ENCODE peak calls at places on chromosomes 11 and 22, in four cellular contexts. One of them, this sample, is unnamed. For H3K36me3, the result is how much of the 10 kb centered on the place peaks cover.

GRCh38 chr11:129939510-129939909 is 44.1 kb upstream of the NFRKB start:
- DNase-seq in neural progenitor cell: no peak
- DNase-seq in sigmoid colon: no peak
- DNase-seq in transverse colon: no peak
- DNase-seq in this sample: no peak

GRCh38 chr11:98728421-98728820 is 292.3 kb upstream of the CNTN5 start:
- DNase-seq in neural progenitor cell: no peak
- DNase-seq in transverse colon: no peak
- DNase-seq in sigmoid colon: no peak
- DNase-seq in this sample: no peak

GRCh38 chr22:26922804-26923203 is 265.4 kb downstream of the MIAT start:
- DNase-seq in transverse colon: no peak
- DNase-seq in neural progenitor cell: peak
- DNase-seq in sigmoid colon: no peak
- DNase-seq in this sample: no peak

GRCh38 chr22:46537221-46537945 is at the start of gene CELSR1:
- DNase-seq in transverse colon: peak
- DNase-seq in neural progenitor cell: peak
- DNase-seq in sigmoid colon: no peak
- DNase-seq in this sample: no peak

GRCh38 chr11:76170473-76170872 is 35.8 kb downstream of the WNT11 start:
- DNase-seq in sigmoid colon: no peak
- DNase-seq in transverse colon: no peak
- DNase-seq in neural progenitor cell: no peak
- DNase-seq in this sample: no peak

GRCh38 chr22:22210889-22211833 is 33.4 kb upstream of the VPREB1 start:
- DNase-seq in transverse colon: no peak
- DNase-seq in sigmoid colon: no peak
- DNase-seq in neural progenitor cell: no peak
- DNase-seq in this sample: no peak

GRCh38 chr22:30806391-30806861 is 111.8 kb downstream of the OSBP2 start:
- DNase-seq in transverse colon: no peak
- DNase-seq in neural progenitor cell: peak
- DNase-seq in sigmoid colon: no peak
- DNase-seq in this sample: peak

GRCh38 chr11:70067036-70067435 is 11.1 kb upstream of the ANO1 start:
- DNase-seq in neural progenitor cell: no peak
- DNase-seq in sigmoid colon: peak
- DNase-seq in transverse colon: no peak
- DNase-seq in this sample: no peak

GRCh38 chr11:123549901-123550619 is 104.4 kb downstream of the SCN3B start:
- DNase-seq in sigmoid colon: no peak
- DNase-seq in transverse colon: no peak
- DNase-seq in neural progenitor cell: no peak
- DNase-seq in this sample: peak

GRCh38 chr22:37848587-37849088 is 581 bp upstream of the EIF3L start:
- DNase-seq in neural progenitor cell: peak
- DNase-seq in sigmoid colon: no peak
- DNase-seq in transverse colon: no peak
- DNase-seq in this sample: no peak

GRCh38 chr11:1829039-1829820 is 5.6 kb upstream of the SYT8 start:
- DNase-seq in neural progenitor cell: no peak
- DNase-seq in transverse colon: no peak
- DNase-seq in sigmoid colon: no peak
- DNase-seq in this sample: peak

GRCh38 chr11:33160147-33160546 is 1.1 kb downstream of the CSTF3 start:
- DNase-seq in transverse colon: no peak
- DNase-seq in sigmoid colon: no peak
- DNase-seq in neural progenitor cell: peak
- DNase-seq in this sample: peak

GRCh38 chr11:27200779-27201453 is 160.3 kb downstream of the BBOX1 start:
- DNase-seq in transverse colon: no peak
- DNase-seq in sigmoid colon: no peak
- DNase-seq in neural progenitor cell: no peak
- DNase-seq in this sample: no peak

GRCh38 chr11:103055174-103055890 is 36.6 kb downstream of the DCUN1D5 start:
- DNase-seq in sigmoid colon: no peak
- DNase-seq in transverse colon: no peak
- DNase-seq in neural progenitor cell: peak
- DNase-seq in this sample: peak

GRCh38 chr22:19761022-19761499 is 483 bp downstream of the TBX1 start:
- DNase-seq in neural progenitor cell: peak
- DNase-seq in sigmoid colon: no peak
- DNase-seq in transverse colon: no peak
- DNase-seq in this sample: no peak
- H3K4me3 ChIP-seq in neural progenitor cell: peak
- H3K4me3 ChIP-seq in sigmoid colon: no peak
- H3K4me3 ChIP-seq in transverse colon: peak
- H3K4me3 ChIP-seq in this sample: peak

GRCh38 chr11:73333173-73333572 is 25.1 kb downstream of the ARHGEF17 start:
- DNase-seq in transverse colon: no peak
- DNase-seq in sigmoid colon: no peak
- DNase-seq in neural progenitor cell: no peak
- DNase-seq in this sample: no peak

GRCh38 chr11:73331138-73331916 is 23.3 kb downstream of the ARHGEF17 start:
- DNase-seq in neural progenitor cell: peak
- DNase-seq in sigmoid colon: no peak
- DNase-seq in transverse colon: no peak
- DNase-seq in this sample: peak

GRCh38 chr11:73333626-73334199 is 25.6 kb downstream of the ARHGEF17 start:
- DNase-seq in neural progenitor cell: no peak
- DNase-seq in sigmoid colon: no peak
- DNase-seq in transverse colon: no peak
- DNase-seq in this sample: no peak

GRCh38 chr11:73327812-73328364 is 19.8 kb downstream of the ARHGEF17 start:
- DNase-seq in transverse colon: no peak
- DNase-seq in sigmoid colon: no peak
- DNase-seq in neural progenitor cell: no peak
- DNase-seq in this sample: no peak

DNA sequence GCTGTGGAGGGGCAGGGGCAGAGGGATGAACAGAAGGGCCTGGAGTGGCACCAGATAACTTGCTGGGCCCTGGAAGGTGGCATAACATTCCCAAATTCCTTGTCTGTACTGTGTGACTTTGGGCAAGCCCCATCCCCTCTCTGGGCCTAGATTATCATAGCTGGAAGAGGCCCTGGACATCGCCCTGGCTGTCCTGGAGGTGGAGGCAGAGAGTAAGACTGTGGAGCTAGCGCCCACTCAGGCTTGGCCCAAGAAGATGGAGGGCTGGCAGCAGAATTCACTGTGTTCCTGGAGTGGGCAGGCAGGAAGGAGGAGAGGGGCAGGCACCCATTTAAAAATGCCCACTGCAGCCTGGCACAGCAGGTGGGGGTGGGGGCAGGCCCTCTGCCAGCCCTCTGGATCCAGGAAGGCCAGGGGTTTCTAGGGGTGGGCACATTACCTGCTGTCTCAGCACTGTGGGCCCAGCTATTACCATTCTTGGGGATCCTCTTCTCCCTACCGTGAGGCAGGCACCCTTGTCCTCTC is 22.6 kb downstream of the ARHGEF17 start:
- DNase-seq in sigmoid colon: no peak
- DNase-seq in neural progenitor cell: peak
- DNase-seq in transverse colon: no peak
- DNase-seq in this sample: peak
- TF ChIP-seq CTCF in sigmoid colon: peak
- TF ChIP-seq CTCF in neural progenitor cell: peak
- TF ChIP-seq CTCF in transverse colon: no peak
- TF ChIP-seq CTCF in this sample: peak

GRCh38 chr11:118396097-118396501 is 5.3 kb upstream of the ATP5MG start:
- DNase-seq in neural progenitor cell: no peak
- DNase-seq in transverse colon: no peak
- DNase-seq in sigmoid colon: no peak
- DNase-seq in this sample: no peak
- H3K36me3 ChIP-seq in neural progenitor cell: under half
- H3K36me3 ChIP-seq in transverse colon: half or more
- H3K36me3 ChIP-seq in sigmoid colon: half or more
- H3K36me3 ChIP-seq in this sample: under half

DNA sequence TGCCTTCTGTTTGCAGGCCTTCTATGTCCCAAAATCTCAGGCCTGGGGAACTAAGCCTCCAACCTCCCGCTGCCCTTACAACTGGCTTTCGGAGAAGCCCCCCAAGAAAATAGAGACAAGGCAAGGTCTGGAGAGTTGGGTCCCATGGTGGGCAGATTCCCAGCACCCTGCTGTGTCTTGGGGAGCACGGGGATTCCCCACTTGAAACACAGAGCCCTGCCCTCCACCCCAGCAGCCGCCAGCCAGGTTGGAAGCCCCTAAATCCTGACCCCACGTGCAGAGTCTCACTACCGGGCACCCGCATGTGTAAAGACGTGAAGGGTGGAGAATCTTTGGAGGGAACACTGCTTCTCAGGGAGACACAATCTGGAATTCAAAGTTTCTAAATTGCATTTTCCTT is 221.1 kb downstream of the BRD1 start:
- DNase-seq in neural progenitor cell: no peak
- DNase-seq in transverse colon: no peak
- DNase-seq in sigmoid colon: no peak
- DNase-seq in this sample: no peak
- H3K4me3 ChIP-seq in neural progenitor cell: no peak
- H3K4me3 ChIP-seq in transverse colon: no peak
- H3K4me3 ChIP-seq in sigmoid colon: no peak
- H3K4me3 ChIP-seq in this sample: no peak

DNA sequence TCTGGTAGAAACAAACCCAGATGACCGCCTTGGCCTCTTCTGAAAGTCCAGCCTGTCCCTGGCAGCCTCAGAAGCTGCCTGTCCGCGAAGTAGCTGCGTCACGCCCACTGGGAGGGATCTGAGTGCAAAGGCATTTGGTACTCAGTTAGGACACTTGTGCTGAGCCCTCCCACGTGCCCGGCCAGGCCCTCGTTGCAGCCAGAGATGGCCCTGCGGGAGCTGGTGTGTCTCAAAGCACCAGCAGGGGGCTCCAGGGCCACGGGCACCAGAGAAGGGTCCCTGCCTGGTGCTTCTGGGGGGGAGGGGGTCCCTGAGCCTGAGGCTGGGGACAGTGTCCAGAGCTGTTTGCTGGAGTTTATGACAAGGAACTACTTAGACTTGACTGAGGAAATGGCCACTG is 5.8 kb downstream of the SELENOO start:
- DNase-seq in sigmoid colon: peak
- DNase-seq in neural progenitor cell: peak
- DNase-seq in transverse colon: peak
- DNase-seq in this sample: peak
- TF ChIP-seq CTCF in sigmoid colon: no peak
- TF ChIP-seq CTCF in neural progenitor cell: peak
- TF ChIP-seq CTCF in transverse colon: peak
- TF ChIP-seq CTCF in this sample: peak

DNA sequence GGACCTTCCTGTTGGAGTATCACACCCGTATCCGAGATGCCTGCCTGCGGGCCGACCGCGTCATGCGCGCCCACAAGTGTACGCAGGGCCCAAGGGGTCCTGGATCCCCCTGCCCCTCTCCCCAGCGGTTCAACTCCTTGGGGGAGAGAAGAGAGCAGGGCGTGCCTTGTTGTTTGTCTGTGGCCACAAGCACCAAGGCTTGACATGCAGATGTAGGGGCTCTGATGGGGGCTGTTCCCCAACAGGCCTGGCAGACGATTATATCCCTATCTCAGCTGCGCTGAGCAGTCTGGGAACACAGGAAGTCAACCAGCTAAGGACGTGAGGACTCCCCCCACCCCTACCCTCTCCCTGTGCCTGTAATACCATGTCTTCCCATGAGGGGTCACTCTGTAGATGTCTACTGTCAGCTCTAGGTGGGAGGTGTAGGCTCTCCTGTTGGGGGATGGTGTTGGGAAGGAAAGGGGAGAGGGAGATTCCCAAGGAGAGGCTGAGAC is 6.8 kb downstream of the CFL1 start:
- DNase-seq in neural progenitor cell: peak
- DNase-seq in sigmoid colon: no peak
- DNase-seq in transverse colon: no peak
- DNase-seq in this sample: no peak
- H3K36me3 ChIP-seq in neural progenitor cell: under half
- H3K36me3 ChIP-seq in sigmoid colon: half or more
- H3K36me3 ChIP-seq in transverse colon: under half
- H3K36me3 ChIP-seq in this sample: half or more

DNA sequence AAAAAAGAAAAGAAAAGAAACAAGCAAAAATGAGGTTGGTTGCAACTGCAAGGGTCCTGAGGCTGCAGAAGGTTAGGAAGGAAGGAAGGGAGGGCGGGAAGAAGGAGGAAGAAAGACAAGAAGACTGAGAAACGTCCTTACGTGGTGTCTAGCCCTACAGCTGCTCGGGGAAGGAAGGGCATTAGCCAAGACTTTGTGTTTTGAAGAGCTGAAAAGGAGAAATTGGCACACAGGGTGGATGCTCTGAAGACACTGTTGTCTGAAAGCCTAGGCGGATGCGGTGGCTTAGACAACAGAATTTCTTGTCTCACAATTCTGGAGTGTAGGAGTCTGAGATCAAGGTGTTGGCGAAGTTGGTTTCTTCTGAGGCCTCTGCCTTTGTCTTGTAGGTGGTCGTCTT is 60.7 kb downstream of the MCM5 start:
- DNase-seq in transverse colon: no peak
- DNase-seq in neural progenitor cell: no peak
- DNase-seq in sigmoid colon: no peak
- DNase-seq in this sample: no peak
- H3K4me3 ChIP-seq in transverse colon: no peak
- H3K4me3 ChIP-seq in neural progenitor cell: no peak
- H3K4me3 ChIP-seq in sigmoid colon: no peak
- H3K4me3 ChIP-seq in this sample: no peak

DNA sequence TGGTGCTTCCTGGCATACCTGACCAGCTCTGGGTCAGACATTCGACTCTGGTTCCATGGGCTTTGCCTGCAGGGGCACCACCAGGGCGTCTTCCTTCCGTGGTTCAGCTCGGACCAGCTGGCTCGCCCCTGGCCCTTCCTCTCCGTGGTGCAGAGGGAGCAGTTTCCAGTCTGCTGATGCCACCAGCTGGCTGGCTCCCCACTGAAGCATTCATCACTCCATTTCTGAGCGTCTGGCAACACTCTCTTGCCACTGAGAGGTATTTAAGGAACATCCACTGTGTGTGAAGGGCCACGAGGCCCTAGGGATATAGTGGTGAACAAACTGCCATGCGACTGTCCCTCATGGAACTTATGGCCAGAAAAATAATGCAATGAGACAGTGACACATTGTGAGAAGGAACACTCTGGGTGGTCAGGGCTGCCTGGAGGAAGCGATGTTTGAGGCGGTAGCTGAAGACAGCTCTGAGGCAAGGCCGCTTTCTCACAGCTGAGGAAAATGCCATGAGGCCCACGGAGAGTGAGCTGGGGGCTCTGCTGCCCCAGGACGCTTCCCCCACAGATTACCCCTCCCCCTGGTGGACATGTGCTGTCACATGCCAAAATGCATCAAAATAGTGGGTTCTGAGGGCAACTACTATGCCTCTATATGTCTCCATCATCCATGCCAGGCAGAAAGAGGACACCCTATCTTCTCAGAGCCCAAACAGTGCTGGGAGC is 44.9 kb upstream of the ARFGAP3 start:
- DNase-seq in sigmoid colon: no peak
- DNase-seq in transverse colon: no peak
- DNase-seq in neural progenitor cell: no peak
- DNase-seq in this sample: no peak
- TF ChIP-seq CTCF in sigmoid colon: no peak
- TF ChIP-seq CTCF in transverse colon: peak
- TF ChIP-seq CTCF in neural progenitor cell: peak
- TF ChIP-seq CTCF in this sample: peak